ENCODE peak calls at places on chromosome 5, in seven cellular contexts. H is caudate nucleus; K is right lobe of liver; T is pancreas; D is AG04450; J is right atrium auricular region; F is CD8-positive, alpha-beta T cell. I is an unnamed sample.

GRCh38 chr5:9514968-9515367 is 30.9 kb downstream of the SEMA5A start:
- DNase-seq in H (no peak), D (no peak), T (no peak), J (no peak), K (no peak), F (no peak), I (no peak)

GRCh38 chr5:180334751-180335613 is 18.2 kb downstream of the GFPT2 start:
- DNase-seq in K (no peak), T (no peak), J (no peak), D (no peak), F (no peak), H (no peak), I (no peak)

GRCh38 chr5:329106-329757 is 7.7 kb downstream of the AHRR start:
- DNase-seq in T (no peak), K (no peak), D (no peak), F (no peak), J (no peak), H (no peak), I (no peak)

GRCh38 chr5:145750194-145750593 is 84.9 kb downstream of the PRELID2 start:
- DNase-seq in T (no peak), F (no peak), J (no peak), K (no peak), H (no peak), D (no peak), I (no peak)

GRCh38 chr5:169408735-169409134 is 107.8 kb upstream of the SLIT3 start:
- DNase-seq in J (no peak), T (no peak), H (no peak), K (no peak), F (no peak), D (no peak), I (no peak)

GRCh38 chr5:67341478-67341877 is 144.9 kb upstream of the CD180 start:
- DNase-seq in J (no peak), H (no peak), T (no peak), F (no peak), D (no peak), K (no peak), I (no peak)

GRCh38 chr5:59799668-59800374 is 93.7 kb downstream of the PDE4D start:
- DNase-seq in F (no peak), T (no peak), D (no peak), J (no peak), K (no peak), H (no peak), I (no peak)

GRCh38 chr5:79464695-79465332 is 49.1 kb downstream of the HOMER1 start:
- DNase-seq in D (no peak), F (no peak), H (no peak), T (no peak), K (no peak), J (no peak), I (no peak)

GRCh38 chr5:53362521-53362941 is 117.9 kb upstream of the FST start:
- DNase-seq in J (no peak), H (no peak), K (no peak), T (no peak), F (no peak), D (peak), I (no peak)

GRCh38 chr5:168426864-168427172 is 59.5 kb upstream of the RARS1 start:
- DNase-seq in J (no peak), K (no peak), F (no peak), D (no peak), H (no peak), T (no peak), I (no peak)

GRCh38 chr5:41346609-41347008 is 133.3 kb upstream of the C6 start:
- DNase-seq in T (no peak), H (no peak), K (no peak), F (no peak), J (no peak), D (no peak), I (no peak)

GRCh38 chr5:176890455-176891330 is 8.5 kb downstream of the HK3 start:
- DNase-seq in K (no peak), H (no peak), J (no peak), D (no peak), F (no peak), T (no peak), I (peak)

GRCh38 chr5:131496400-131496713 is 138.7 kb downstream of the RAPGEF6 start:
- DNase-seq in H (no peak), J (no peak), T (no peak), F (no peak), K (peak), D (no peak), I (no peak)
- H3K27ac ChIP-seq in H (no peak), J (no peak), T (no peak), F (no peak), K (peak), D (no peak), I (no peak)

DNA sequence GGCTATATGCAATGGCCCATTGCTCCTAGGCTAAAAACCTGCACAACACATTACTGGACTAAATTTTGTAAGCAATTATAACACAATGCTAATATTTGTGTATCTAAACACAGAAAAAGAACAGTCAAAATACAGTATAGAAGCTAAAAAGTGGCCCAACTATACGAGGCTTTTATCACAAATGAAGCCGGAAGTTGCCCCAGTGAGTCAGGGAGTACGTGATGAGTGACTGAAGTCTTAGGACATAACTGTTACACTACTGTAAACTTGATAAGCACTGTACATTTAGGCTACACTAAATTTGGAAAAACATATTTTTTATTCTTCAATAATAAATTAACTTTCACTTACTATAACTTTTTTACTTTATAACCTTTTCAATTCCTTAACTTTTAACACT is 105.2 kb upstream of the PRR16 start:
- DNase-seq in D (no peak), F (no peak), T (no peak), J (no peak), K (no peak), H (no peak), I (no peak)
- H3K27ac ChIP-seq in D (no peak), F (no peak), T (no peak), J (no peak), K (no peak), H (no peak), I (no peak)

GRCh38 chr5:150335778-150336177 is 21.7 kb upstream of the TCOF1 start:
- DNase-seq in K (no peak), J (no peak), F (no peak), D (no peak), T (no peak), H (no peak), I (no peak)
- H3K27ac ChIP-seq in K (no peak), J (no peak), F (no peak), D (no peak), T (no peak), H (no peak), I (no peak)

DNA sequence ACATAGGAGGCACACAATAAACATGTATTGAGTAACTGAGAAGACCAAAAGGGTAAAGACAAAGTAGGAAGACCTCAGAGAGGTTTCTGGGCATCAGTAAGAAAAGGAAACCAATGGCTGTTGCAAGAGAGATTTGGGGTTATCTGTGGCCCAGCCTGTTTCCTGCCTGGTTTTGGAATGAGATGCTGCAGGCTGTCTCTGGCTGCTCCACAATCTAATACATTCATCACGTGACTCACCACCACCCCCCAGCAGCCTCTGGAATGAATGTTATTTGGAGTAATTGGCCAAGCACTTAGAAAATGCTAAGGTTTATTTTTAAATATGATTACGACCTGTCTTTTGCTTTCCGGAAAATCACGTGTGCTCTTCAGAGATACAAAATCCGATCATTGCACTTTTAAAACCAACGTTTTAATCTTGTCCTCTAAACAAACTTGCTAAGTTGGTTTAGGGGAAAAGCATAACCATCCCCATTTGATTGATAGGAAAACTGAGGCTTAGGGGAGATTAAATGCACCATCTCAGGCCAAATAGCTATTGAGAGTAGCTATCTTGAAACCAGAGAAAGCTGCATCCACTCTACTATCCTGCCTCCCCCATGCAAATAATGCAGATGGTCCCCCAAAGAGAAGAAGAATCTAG is 151.9 kb upstream of the ADRA1B start:
- DNase-seq in K (no peak), H (no peak), T (no peak), F (no peak), D (peak), J (no peak), I (no peak)
- H3K27ac ChIP-seq in K (no peak), H (no peak), T (no peak), F (no peak), D (peak), J (no peak), I (no peak)

GRCh38 chr5:132237141-132237540 is 9.5 kb upstream of the P4HA2 start:
- DNase-seq in F (no peak), D (no peak), K (no peak), T (no peak), J (no peak), H (no peak), I (peak)

GRCh38 chr5:132234684-132235062 is 7.0 kb upstream of the P4HA2 start:
- DNase-seq in J (no peak), D (no peak), K (no peak), T (no peak), H (no peak), F (no peak), I (no peak)

GRCh38 chr5:132235340-132235739 is 7.7 kb upstream of the P4HA2 start:
- DNase-seq in F (no peak), J (no peak), H (no peak), D (no peak), K (no peak), T (no peak), I (no peak)

GRCh38 chr5:132233081-132233480 is 5.4 kb upstream of the P4HA2 start:
- DNase-seq in H (no peak), D (no peak), J (no peak), K (no peak), F (no peak), T (no peak), I (peak)

GRCh38 chr5:132233811-132234683 is 6.4 kb upstream of the P4HA2 start:
- DNase-seq in T (no peak), F (no peak), J (no peak), D (no peak), K (no peak), H (no peak), I (peak)
- H3K27ac ChIP-seq in T (no peak), F (no peak), J (no peak), D (no peak), K (no peak), H (no peak), I (no peak)

I was measured in transverse colon.